ENCODE peak calls at places on chromosomes 16 and 17, in five cellular contexts. H, F, G, A and S are unnamed samples.

GRCh38 chr16:70520612-70521297 is 2.6 kb downstream of the COG4 start:
- DNase-seq in F (no peak), H (no peak), G (no peak), A (peak; percentile 74), S (no peak)

GRCh38 chr17:65332779-65333178 is 195.6 kb downstream of the RGS9 start:
- DNase-seq in F (no peak), H (no peak), A (no peak), G (no peak), S (no peak)

GRCh38 chr17:79997004-79997673 is 38.5 kb downstream of the TBC1D16 start:
- DNase-seq in F (peak; percentile 45), G (no peak), A (no peak), H (no peak), S (no peak)

GRCh38 chr17:4389079-4389478 is 22.6 kb upstream of the UBE2G1 start:
- DNase-seq in H (no peak), F (no peak), G (no peak), A (no peak), S (no peak)

GRCh38 chr16:71631776-71632175 is 5.8 kb downstream of the MARVELD3 start:
- DNase-seq in G (no peak), H (no peak), A (no peak), F (no peak), S (no peak)

GRCh38 chr17:65776890-65777289 is 215.4 kb upstream of the AXIN2 start:
- DNase-seq in G (no peak), F (no peak), A (no peak), H (no peak), S (no peak)

GRCh38 chr16:74766729-74767128 is 7.9 kb downstream of the FA2H start:
- DNase-seq in F (no peak), H (peak; percentile 37), A (no peak), G (no peak), S (no peak)

GRCh38 chr17:82095777-82096708 is 2.0 kb downstream of the FASN start:
- DNase-seq in H (no peak), F (no peak), G (no peak), A (no peak), S (no peak)

GRCh38 chr17:16374129-16374528 is 6.8 kb upstream of the UBB start:
- DNase-seq in H (no peak), A (peak; percentile 75), F (no peak), G (no peak), S (peak; percentile 44)

GRCh38 chr16:9003322-9003721 is 39.6 kb upstream of the USP7 start:
- DNase-seq in G (no peak), H (no peak), F (no peak), A (no peak), S (no peak)

GRCh38 chr17:82804442-82805191 is 35.2 kb downstream of the ZNF750 start:
- DNase-seq in F (no peak), G (no peak), H (no peak), A (peak; percentile 41), S (no peak)

GRCh38 chr17:10837987-10838386 is at the start of gene PIRT:
- DNase-seq in G (no peak), F (no peak), A (no peak), H (no peak), S (no peak)

GRCh38 chr17:17313350-17313991 is 10.3 kb downstream of the NT5M start:
- DNase-seq in G (peak; percentile 31), H (peak; percentile 31), A (no peak), F (no peak), S (peak; percentile 85)

GRCh38 chr17:1803280-1803679 is 26.4 kb downstream of the SMYD4 start:
- DNase-seq in H (no peak), A (no peak), F (no peak), G (no peak), S (no peak)

GRCh38 chr17:17738901-17739300 is 57.6 kb downstream of the RAI1 start:
- DNase-seq in H (no peak), G (no peak), F (no peak), A (no peak), S (peak; percentile 42)

GRCh38 chr16:87931504-87931903 is 4.8 kb downstream of the CA5A start:
- DNase-seq in F (no peak), G (no peak), H (peak; percentile 68), A (no peak), S (no peak)

GRCh38 chr17:75516619-75517276 is 420 bp downstream of the TSEN54 start:
- DNase-seq in F (no peak), G (no peak), H (no peak), A (no peak), S (peak; percentile 52)

GRCh38 chr17:37240381-37240780 is 135.4 kb upstream of the C17orf78 start:
- DNase-seq in G (no peak), F (no peak), A (no peak), H (no peak), S (no peak)

GRCh38 chr16:48462146-48462740 is 77.0 kb upstream of the SIAH1 start:
- DNase-seq in F (no peak), A (no peak), G (no peak), H (no peak), S (peak; percentile 77)

GRCh38 chr17:6473128-6473767 is 29.0 kb downstream of the PIMREG start:
- DNase-seq in H (peak; percentile 77), G (peak; percentile 40), A (peak; percentile 65), F (no peak), S (peak; percentile 81)

GRCh38 chr16:27189335-27189972 is 13.9 kb upstream of the KDM8 start:
- DNase-seq in F (no peak), G (no peak), A (no peak), H (no peak), S (no peak)

GRCh38 chr16:88796278-88796677 is 7.3 kb upstream of the CDT1 start:
- DNase-seq in G (no peak), A (no peak), H (no peak), F (no peak), S (no peak)

GRCh38 chr17:2802574-2802973 is 6.3 kb downstream of the RAP1GAP2 start:
- DNase-seq in F (no peak), H (no peak), G (no peak), A (no peak), S (no peak)

GRCh38 chr17:30429155-30429554 is 48.1 kb upstream of the GOSR1 start:
- DNase-seq in G (no peak), F (no peak), A (peak; percentile 55), H (no peak), S (no peak)

GRCh38 chr17:78534492-78535284 is 42.5 kb downstream of the DNAH17 start:
- DNase-seq in F (no peak), A (no peak), G (no peak), H (no peak), S (no peak)

GRCh38 chr17:64622931-64623654 is 39.0 kb downstream of the SMURF2 start:
- DNase-seq in F (no peak), H (no peak), A (peak; percentile 91), G (peak; percentile 80), S (peak; percentile 68)

GRCh38 chr16:20073203-20074088 is at the start of gene GPR139:
- DNase-seq in H (no peak), F (no peak), A (no peak), G (no peak), S (no peak)

GRCh38 chr16:84308120-84308519 is 13.4 kb downstream of the WFDC1 start:
- DNase-seq in F (no peak), A (peak; percentile 34), H (peak; percentile 57), G (peak; percentile 63), S (peak; percentile 64)

GRCh38 chr17:29769225-29769624 is 146.5 kb upstream of the CORO6 start:
- DNase-seq in G (no peak), F (no peak), H (no peak), A (no peak), S (no peak)

GRCh38 chr17:71855000-71855399 is 265.8 kb upstream of the SOX9 start:
- DNase-seq in H (no peak), A (no peak), G (no peak), F (no peak), S (no peak)

GRCh38 chr16:23754594-23755483 is at the start of gene CHP2:
- DNase-seq in G (no peak), H (peak; percentile 91), A (no peak), F (no peak), S (no peak)

GRCh38 chr16:73371584-73372319 is 323.8 kb upstream of the ZFHX3 start:
- DNase-seq in G (no peak), F (no peak), H (no peak), A (no peak), S (no peak)

GRCh38 chr17:77796201-77796860 is 162.2 kb upstream of the TNRC6C start:
- DNase-seq in H (no peak), G (no peak), F (no peak), A (no peak), S (no peak)

GRCh38 chr16:54720259-54720658 is 210.4 kb upstream of the IRX5 start:
- DNase-seq in G (no peak), H (no peak), A (no peak), F (no peak), S (no peak)
- TF ChIP-seq CEBPB in G (no peak), H (no peak), A (no peak), F (no peak), S (no peak)

GRCh38 chr17:13113821-13114525 is 96.1 kb upstream of the ELAC2 start:
- DNase-seq in A (no peak), H (no peak), F (no peak), G (no peak), S (no peak)

GRCh38 chr17:13118311-13118710 is 100.5 kb upstream of the ELAC2 start:
- DNase-seq in A (no peak), H (no peak), F (no peak), G (no peak), S (no peak)

GRCh38 chr17:13117616-13118015 is 99.8 kb upstream of the ELAC2 start:
- DNase-seq in G (no peak), F (no peak), A (no peak), H (no peak), S (no peak)

DNA sequence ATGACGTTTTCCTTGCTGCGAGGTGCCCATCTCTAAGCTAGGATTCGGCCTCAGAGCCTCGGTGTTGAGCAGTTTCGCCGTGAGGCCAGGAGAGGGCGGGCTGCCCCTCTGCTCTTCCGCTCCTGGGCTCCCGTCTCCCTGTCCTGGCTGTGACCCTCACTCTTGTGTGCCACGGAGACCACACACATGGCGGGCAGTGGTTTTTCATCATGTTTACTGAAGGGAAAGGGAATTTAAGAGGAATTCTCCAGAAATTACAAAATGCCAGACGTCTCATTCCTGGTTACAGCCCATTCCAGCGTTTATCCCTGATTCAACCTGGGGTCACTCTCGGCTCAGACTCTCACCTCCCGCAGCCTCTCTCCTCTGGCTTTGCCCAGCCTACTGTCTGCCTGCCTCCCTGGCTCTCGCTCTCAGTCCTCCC is 96.8 kb upstream of the ELAC2 start:
- DNase-seq in A (peak; percentile 28), F (no peak), H (peak; percentile 32), G (peak; percentile 13), S (peak; percentile 63)
- TF ChIP-seq CEBPB in A (no peak), F (no peak), H (no peak), G (no peak), S (no peak)

GRCh38 chr17:47742319-47743181 is 9.5 kb downstream of the TBX21 start:
- DNase-seq in H (peak; percentile 77), A (no peak), F (no peak), G (no peak), S (no peak)
- TF ChIP-seq CEBPB in H (no peak), A (no peak), F (no peak), G (no peak), S (no peak)

DNA sequence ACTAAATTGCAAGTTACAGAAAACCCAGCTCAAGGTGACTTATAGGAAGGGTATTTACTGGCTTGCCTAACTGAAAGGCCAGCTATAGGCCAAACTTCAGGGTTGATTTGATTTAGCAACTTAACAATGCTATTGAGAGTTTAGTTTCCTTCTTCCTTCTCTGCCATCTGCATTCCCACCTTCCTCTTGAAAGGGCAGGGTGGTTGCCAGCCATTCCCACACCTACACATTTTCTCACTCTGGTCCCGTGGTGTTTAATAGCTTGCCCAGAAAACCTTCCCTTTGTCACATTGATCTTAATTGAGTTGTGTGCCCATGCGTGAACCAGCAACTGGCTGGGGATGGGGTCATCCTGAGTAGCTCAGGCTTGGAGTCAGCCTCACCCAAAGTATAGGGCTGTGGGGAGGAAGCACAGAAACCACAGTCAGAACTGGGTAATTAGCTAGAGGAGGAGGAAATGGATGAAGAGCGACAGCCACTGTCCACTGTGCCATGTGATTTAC is 194.7 kb downstream of the SPECC1 start:
- DNase-seq in A (peak; percentile 44), F (peak; percentile 76), H (no peak), G (no peak), S (no peak)
- TF ChIP-seq CEBPB in A (no peak), F (no peak), H (no peak), G (no peak), S (no peak)